ENCODE peak calls at places on chromosome 19, in nine cellular contexts. Y, P, K, Z, L, V, X, S and C are unnamed samples.

GRCh38 chr19:50932018-50932689 is 20.7 kb downstream of the KLK5 start:
- DNase-seq in Y (no peak), P (no peak), K (no peak), Z (no peak), L (no peak), V (no peak), X (no peak), S (no peak), C (no peak)

GRCh38 chr19:28333909-28334308 is 879.0 kb downstream of the UQCRFS1 start:
- DNase-seq in Y (no peak), P (no peak), K (no peak), Z (no peak), L (no peak), V (no peak), X (no peak), S (no peak), C (no peak)

GRCh38 chr19:58033741-58034475 is at the start of gene ZSCAN1:
- DNase-seq in Y (no peak), P (peak; percentile 91), K (peak; percentile 38), Z (peak; percentile 43), L (peak; percentile 29), V (no peak), X (no peak), S (peak; percentile 87), C (peak; percentile 97)

GRCh38 chr19:460877-461609 is at the start of gene SHC2:
- DNase-seq in Y (no peak), P (no peak), K (no peak), Z (no peak), L (no peak), V (no peak), X (no peak), S (no peak), C (no peak)

GRCh38 chr19:347946-348861 is 3.6 kb upstream of the MIER2 start:
- DNase-seq in Y (no peak), P (no peak), K (no peak), Z (no peak), L (no peak), V (no peak), X (no peak), S (no peak), C (peak; percentile 73)

GRCh38 chr19:44653977-44654784 is 10.5 kb downstream of the PVR start:
- DNase-seq in Y (peak; percentile 38), P (no peak), K (peak; percentile 68), Z (peak; percentile 77), L (no peak), V (peak; percentile 87), X (peak; percentile 56), S (no peak), C (peak; percentile 89)

GRCh38 chr19:15297416-15298224 is 34.7 kb downstream of the BRD4 start:
- DNase-seq in Y (no peak), P (no peak), K (no peak), Z (no peak), L (no peak), V (peak; percentile 37), X (peak; percentile 90), S (no peak), C (no peak)

GRCh38 chr19:10998045-10998533 is 37.3 kb downstream of the SMARCA4 start:
- DNase-seq in Y (no peak), P (no peak), K (peak; percentile 61), Z (no peak), L (no peak), V (no peak), X (peak; percentile 13), S (no peak), C (no peak)

GRCh38 chr19:41864374-41864773 is 4.3 kb downstream of the RPS19 start:
- DNase-seq in Y (no peak), P (no peak), K (no peak), Z (no peak), L (no peak), V (no peak), X (no peak), S (no peak), C (no peak)